ENCODE peak calls at places on chromosome 13, in nine cellular contexts. One of them, this sample, is unnamed. For H3K36me3, the result is how much of the 10 kb centered on the place peaks cover.

GRCh38 chr13:97185751-97186150 is 36.4 kb upstream of the MBNL2 start:
- DNase-seq in psoas muscle: no peak
- DNase-seq in cardiac muscle cell: no peak
- DNase-seq in fibroblast of lung: no peak
- DNase-seq in tibial nerve: no peak
- DNase-seq in HCT116: no peak
- DNase-seq in pancreas: no peak
- DNase-seq in HAP-1: no peak
- DNase-seq in bronchial epithelial cell: no peak
- DNase-seq in this sample: no peak

GRCh38 chr13:75550159-75550567 is 572 bp downstream of the UCHL3 start:
- DNase-seq in bronchial epithelial cell: peak
- DNase-seq in cardiac muscle cell: peak
- DNase-seq in HCT116: peak
- DNase-seq in HAP-1: peak
- DNase-seq in tibial nerve: no peak
- DNase-seq in pancreas: peak
- DNase-seq in fibroblast of lung: peak
- DNase-seq in psoas muscle: no peak
- DNase-seq in this sample: no peak

GRCh38 chr13:113918981-113919646 is 54.8 kb downstream of the C13orf46 start:
- DNase-seq in pancreas: peak
- DNase-seq in HAP-1: no peak
- DNase-seq in HCT116: no peak
- DNase-seq in tibial nerve: no peak
- DNase-seq in cardiac muscle cell: no peak
- DNase-seq in bronchial epithelial cell: no peak
- DNase-seq in fibroblast of lung: no peak
- DNase-seq in psoas muscle: no peak
- DNase-seq in this sample: no peak

GRCh38 chr13:60591348-60591747 is 194.3 kb downstream of the TDRD3 start:
- DNase-seq in fibroblast of lung: peak
- DNase-seq in psoas muscle: no peak
- DNase-seq in bronchial epithelial cell: no peak
- DNase-seq in tibial nerve: no peak
- DNase-seq in pancreas: no peak
- DNase-seq in HCT116: no peak
- DNase-seq in cardiac muscle cell: peak
- DNase-seq in HAP-1: peak
- DNase-seq in this sample: no peak

GRCh38 chr13:98466634-98467236 is 110.2 kb downstream of the STK24 start:
- DNase-seq in HAP-1: peak
- DNase-seq in pancreas: no peak
- DNase-seq in cardiac muscle cell: peak
- DNase-seq in bronchial epithelial cell: peak
- DNase-seq in psoas muscle: peak
- DNase-seq in HCT116: no peak
- DNase-seq in fibroblast of lung: peak
- DNase-seq in tibial nerve: peak
- DNase-seq in this sample: no peak

GRCh38 chr13:113774177-113775107 is 15.4 kb downstream of the TMEM255B start:
- DNase-seq in tibial nerve: no peak
- DNase-seq in bronchial epithelial cell: peak
- DNase-seq in HCT116: no peak
- DNase-seq in cardiac muscle cell: peak
- DNase-seq in fibroblast of lung: peak
- DNase-seq in pancreas: no peak
- DNase-seq in HAP-1: no peak
- DNase-seq in psoas muscle: no peak
- DNase-seq in this sample: no peak

GRCh38 chr13:100827489-100828000 is 152.9 kb upstream of the TMTC4 start:
- DNase-seq in fibroblast of lung: no peak
- DNase-seq in bronchial epithelial cell: peak
- DNase-seq in HAP-1: no peak
- DNase-seq in psoas muscle: no peak
- DNase-seq in cardiac muscle cell: no peak
- DNase-seq in tibial nerve: no peak
- DNase-seq in HCT116: no peak
- DNase-seq in pancreas: no peak
- DNase-seq in this sample: no peak

GRCh38 chr13:114108141-114108761 is 24.2 kb downstream of the RASA3 start:
- DNase-seq in pancreas: no peak
- DNase-seq in fibroblast of lung: no peak
- DNase-seq in cardiac muscle cell: no peak
- DNase-seq in HCT116: no peak
- DNase-seq in bronchial epithelial cell: no peak
- DNase-seq in HAP-1: peak
- DNase-seq in psoas muscle: peak
- DNase-seq in tibial nerve: no peak
- DNase-seq in this sample: no peak

GRCh38 chr13:59842507-59842906 is 321.2 kb downstream of the DIAPH3 start:
- DNase-seq in psoas muscle: no peak
- DNase-seq in fibroblast of lung: no peak
- DNase-seq in HCT116: no peak
- DNase-seq in cardiac muscle cell: no peak
- DNase-seq in bronchial epithelial cell: peak
- DNase-seq in pancreas: no peak
- DNase-seq in tibial nerve: no peak
- DNase-seq in HAP-1: no peak
- DNase-seq in this sample: no peak

GRCh38 chr13:37403776-37404497 is 194.6 kb downstream of the POSTN start:
- DNase-seq in psoas muscle: no peak
- DNase-seq in HCT116: no peak
- DNase-seq in cardiac muscle cell: peak
- DNase-seq in pancreas: no peak
- DNase-seq in fibroblast of lung: peak
- DNase-seq in HAP-1: no peak
- DNase-seq in tibial nerve: no peak
- DNase-seq in bronchial epithelial cell: no peak
- DNase-seq in this sample: no peak

GRCh38 chr13:108632649-108633167 is 3.3 kb downstream of the MYO16 start:
- DNase-seq in tibial nerve: no peak
- DNase-seq in pancreas: no peak
- DNase-seq in HCT116: no peak
- DNase-seq in cardiac muscle cell: no peak
- DNase-seq in psoas muscle: no peak
- DNase-seq in fibroblast of lung: no peak
- DNase-seq in HAP-1: no peak
- DNase-seq in bronchial epithelial cell: no peak
- DNase-seq in this sample: no peak

GRCh38 chr13:24276310-24276709 is 33.1 kb upstream of the C1QTNF9 start:
- DNase-seq in psoas muscle: no peak
- DNase-seq in bronchial epithelial cell: no peak
- DNase-seq in HAP-1: no peak
- DNase-seq in fibroblast of lung: no peak
- DNase-seq in pancreas: no peak
- DNase-seq in tibial nerve: no peak
- DNase-seq in cardiac muscle cell: no peak
- DNase-seq in HCT116: no peak
- DNase-seq in this sample: no peak

GRCh38 chr13:101115762-101116161 is 300.5 kb downstream of the NALCN start:
- DNase-seq in pancreas: no peak
- DNase-seq in tibial nerve: no peak
- DNase-seq in fibroblast of lung: peak
- DNase-seq in psoas muscle: no peak
- DNase-seq in bronchial epithelial cell: peak
- DNase-seq in cardiac muscle cell: no peak
- DNase-seq in HAP-1: peak
- DNase-seq in HCT116: no peak
- DNase-seq in this sample: no peak

GRCh38 chr13:111005364-111005763 is 90.5 kb upstream of the ANKRD10 start:
- DNase-seq in tibial nerve: no peak
- DNase-seq in bronchial epithelial cell: peak
- DNase-seq in HCT116: peak
- DNase-seq in psoas muscle: no peak
- DNase-seq in HAP-1: no peak
- DNase-seq in pancreas: no peak
- DNase-seq in cardiac muscle cell: no peak
- DNase-seq in fibroblast of lung: peak
- DNase-seq in this sample: no peak

GRCh38 chr13:62721893-62722292 is 1306.2 kb upstream of the PCDH20 start:
- DNase-seq in HCT116: no peak
- DNase-seq in cardiac muscle cell: no peak
- DNase-seq in bronchial epithelial cell: no peak
- DNase-seq in tibial nerve: no peak
- DNase-seq in HAP-1: no peak
- DNase-seq in psoas muscle: no peak
- DNase-seq in fibroblast of lung: no peak
- DNase-seq in pancreas: no peak
- DNase-seq in this sample: no peak

GRCh38 chr13:111284579-111284978 is 35.9 kb upstream of the TEX29 start:
- DNase-seq in tibial nerve: no peak
- DNase-seq in fibroblast of lung: no peak
- DNase-seq in psoas muscle: no peak
- DNase-seq in HCT116: no peak
- DNase-seq in pancreas: no peak
- DNase-seq in HAP-1: no peak
- DNase-seq in bronchial epithelial cell: no peak
- DNase-seq in cardiac muscle cell: no peak
- DNase-seq in this sample: no peak

GRCh38 chr13:66040506-66040905 is 1189.6 kb downstream of the PCDH9 start:
- DNase-seq in tibial nerve: no peak
- DNase-seq in cardiac muscle cell: no peak
- DNase-seq in psoas muscle: no peak
- DNase-seq in HAP-1: no peak
- DNase-seq in bronchial epithelial cell: no peak
- DNase-seq in fibroblast of lung: no peak
- DNase-seq in HCT116: no peak
- DNase-seq in pancreas: no peak
- DNase-seq in this sample: no peak

GRCh38 chr13:110008816-110009215 is 222.4 kb upstream of the IRS2 start:
- DNase-seq in HAP-1: no peak
- DNase-seq in tibial nerve: no peak
- DNase-seq in bronchial epithelial cell: no peak
- DNase-seq in HCT116: no peak
- DNase-seq in fibroblast of lung: peak
- DNase-seq in cardiac muscle cell: no peak
- DNase-seq in pancreas: no peak
- DNase-seq in psoas muscle: no peak
- DNase-seq in this sample: no peak

GRCh38 chr13:73945371-73945770 is 188.8 kb downstream of the KLF12 start:
- DNase-seq in pancreas: no peak
- DNase-seq in bronchial epithelial cell: no peak
- DNase-seq in cardiac muscle cell: peak
- DNase-seq in tibial nerve: no peak
- DNase-seq in HCT116: no peak
- DNase-seq in HAP-1: no peak
- DNase-seq in psoas muscle: no peak
- DNase-seq in fibroblast of lung: no peak
- DNase-seq in this sample: no peak

GRCh38 chr13:94470126-94470525 is 9.4 kb downstream of the DCT start:
- DNase-seq in cardiac muscle cell: no peak
- DNase-seq in tibial nerve: no peak
- DNase-seq in HCT116: no peak
- DNase-seq in psoas muscle: no peak
- DNase-seq in fibroblast of lung: no peak
- DNase-seq in bronchial epithelial cell: no peak
- DNase-seq in HAP-1: no peak
- DNase-seq in pancreas: no peak
- DNase-seq in this sample: no peak
- H3K4me3 ChIP-seq in cardiac muscle cell: no peak
- H3K4me3 ChIP-seq in tibial nerve: no peak
- H3K4me3 ChIP-seq in HCT116: no peak
- H3K4me3 ChIP-seq in psoas muscle: no peak
- H3K4me3 ChIP-seq in fibroblast of lung: no peak
- H3K4me3 ChIP-seq in bronchial epithelial cell: no peak
- H3K4me3 ChIP-seq in HAP-1: no peak
- H3K4me3 ChIP-seq in pancreas: no peak
- H3K4me3 ChIP-seq in this sample: no peak

GRCh38 chr13:106561551-106562170 is 6.3 kb downstream of the ARGLU1 start:
- DNase-seq in cardiac muscle cell: peak
- DNase-seq in pancreas: no peak
- DNase-seq in psoas muscle: no peak
- DNase-seq in fibroblast of lung: peak
- DNase-seq in tibial nerve: no peak
- DNase-seq in bronchial epithelial cell: no peak
- DNase-seq in HCT116: no peak
- DNase-seq in HAP-1: peak
- DNase-seq in this sample: no peak
- H3K36me3 ChIP-seq in cardiac muscle cell: under half
- H3K36me3 ChIP-seq in pancreas: under half
- H3K36me3 ChIP-seq in psoas muscle: under half
- H3K36me3 ChIP-seq in fibroblast of lung: under half
- H3K36me3 ChIP-seq in tibial nerve: under half
- H3K36me3 ChIP-seq in bronchial epithelial cell: under half
- H3K36me3 ChIP-seq in HCT116: under half
- H3K36me3 ChIP-seq in HAP-1: under half
- H3K36me3 ChIP-seq in this sample: under half

GRCh38 chr13:46386996-46387851 is at the start of gene RUBCNL:
- DNase-seq in fibroblast of lung: peak
- DNase-seq in psoas muscle: peak
- DNase-seq in HAP-1: peak
- DNase-seq in cardiac muscle cell: no peak
- DNase-seq in tibial nerve: no peak
- DNase-seq in bronchial epithelial cell: peak
- DNase-seq in pancreas: no peak
- DNase-seq in HCT116: peak
- DNase-seq in this sample: no peak
- H3K4me3 ChIP-seq in fibroblast of lung: peak
- H3K4me3 ChIP-seq in psoas muscle: peak
- H3K4me3 ChIP-seq in HAP-1: peak
- H3K4me3 ChIP-seq in cardiac muscle cell: peak
- H3K4me3 ChIP-seq in tibial nerve: peak
- H3K4me3 ChIP-seq in bronchial epithelial cell: no peak
- H3K4me3 ChIP-seq in pancreas: peak
- H3K4me3 ChIP-seq in HCT116: peak
- H3K4me3 ChIP-seq in this sample: peak

GRCh38 chr13:77180011-77180410 is 146.9 kb downstream of the MYCBP2 start:
- DNase-seq in HAP-1: no peak
- DNase-seq in fibroblast of lung: no peak
- DNase-seq in pancreas: no peak
- DNase-seq in cardiac muscle cell: no peak
- DNase-seq in psoas muscle: no peak
- DNase-seq in HCT116: no peak
- DNase-seq in bronchial epithelial cell: no peak
- DNase-seq in tibial nerve: no peak
- DNase-seq in this sample: no peak
- H3K36me3 ChIP-seq in HAP-1: under half
- H3K36me3 ChIP-seq in fibroblast of lung: under half
- H3K36me3 ChIP-seq in pancreas: half or more
- H3K36me3 ChIP-seq in cardiac muscle cell: under half
- H3K36me3 ChIP-seq in psoas muscle: half or more
- H3K36me3 ChIP-seq in HCT116: under half
- H3K36me3 ChIP-seq in bronchial epithelial cell: under half
- H3K36me3 ChIP-seq in tibial nerve: under half
- H3K36me3 ChIP-seq in this sample: under half

This sample was measured in iPS DF 6.9.